ENCODE peak calls at places on chromosome 16, in seven cellular contexts. Z, F, O, L, K, B and M are unnamed samples.

GRCh38 chr16:57026778-57027062 is 37.4 kb downstream of the NLRC5 start:
- DNase-seq in Z (no peak), F (no peak), O (no peak), L (no peak), K (no peak), B (no peak), M (no peak)

GRCh38 chr16:4612977-4613635 is 1.6 kb downstream of the UBALD1 start:
- DNase-seq in Z (no peak), F (no peak), O (peak), L (no peak), K (no peak), B (no peak), M (no peak)

GRCh38 chr16:86982912-86983311 is 334.3 kb downstream of the C16orf95 start:
- DNase-seq in Z (no peak), F (no peak), O (no peak), L (no peak), K (no peak), B (no peak), M (no peak)

GRCh38 chr16:87570938-87571867 is 31.1 kb upstream of the JPH3 start:
- DNase-seq in Z (no peak), F (no peak), O (peak), L (peak), K (no peak), B (no peak), M (no peak)

GRCh38 chr16:29820271-29820701 is at the start of gene MVP:
- DNase-seq in Z (peak), F (no peak), O (peak), L (no peak), K (no peak), B (peak), M (no peak)

GRCh38 chr16:87457724-87458423 is 35.0 kb downstream of the ZCCHC14 start:
- DNase-seq in Z (no peak), F (peak), O (peak), L (no peak), K (no peak), B (no peak), M (no peak)

GRCh38 chr16:51445250-51445649 is 294.2 kb upstream of the SALL1 start:
- DNase-seq in Z (no peak), F (no peak), O (no peak), L (no peak), K (no peak), B (no peak), M (no peak)

GRCh38 chr16:81832801-81833547 is 53.9 kb downstream of the PLCG2 start:
- DNase-seq in Z (no peak), F (no peak), O (no peak), L (no peak), K (no peak), B (peak), M (no peak)

GRCh38 chr16:29820730-29821662 is 734 bp downstream of the MVP start:
- DNase-seq in Z (peak), F (no peak), O (peak), L (no peak), K (no peak), B (peak), M (no peak)

GRCh38 chr16:50269769-50270509 is 3.6 kb downstream of the ADCY7 start:
- DNase-seq in Z (peak), F (no peak), O (no peak), L (no peak), K (no peak), B (no peak), M (no peak)

GRCh38 chr16:25413133-25413532 is 155.5 kb upstream of the ZKSCAN2 start:
- DNase-seq in Z (no peak), F (no peak), O (no peak), L (no peak), K (no peak), B (no peak), M (no peak)

DNA sequence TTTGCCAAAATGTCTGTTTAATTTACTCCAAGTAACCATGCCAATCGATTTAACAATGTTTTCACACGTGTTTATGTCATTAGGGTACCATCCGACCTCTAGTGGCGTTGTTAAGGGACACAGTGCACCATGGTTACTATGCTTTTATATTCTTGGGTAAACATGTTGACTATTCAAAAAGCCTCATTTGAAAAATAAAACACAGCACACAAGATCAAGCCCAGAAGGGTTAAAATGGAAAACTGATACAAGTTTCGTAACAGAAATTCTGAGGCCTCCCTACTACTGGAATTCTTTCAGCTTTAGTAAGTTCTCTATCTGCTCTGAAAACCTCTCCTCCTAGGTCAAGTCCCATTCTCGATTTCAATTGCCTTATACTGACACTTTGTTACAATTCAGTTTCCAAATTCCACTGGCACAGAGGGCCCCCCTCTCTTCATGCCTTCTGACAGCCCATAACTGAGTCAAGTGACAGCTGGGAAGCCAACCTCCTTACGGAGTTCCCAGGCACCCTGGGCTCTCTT is 2.1 kb downstream of the CFAP20 start:
- DNase-seq in Z (no peak), F (peak), O (peak), L (no peak), K (no peak), B (peak), M (no peak)
- TF ChIP-seq CTCF in Z (peak), F (peak), O (peak), L (peak), K (no peak), B (peak), M (no peak)

DNA sequence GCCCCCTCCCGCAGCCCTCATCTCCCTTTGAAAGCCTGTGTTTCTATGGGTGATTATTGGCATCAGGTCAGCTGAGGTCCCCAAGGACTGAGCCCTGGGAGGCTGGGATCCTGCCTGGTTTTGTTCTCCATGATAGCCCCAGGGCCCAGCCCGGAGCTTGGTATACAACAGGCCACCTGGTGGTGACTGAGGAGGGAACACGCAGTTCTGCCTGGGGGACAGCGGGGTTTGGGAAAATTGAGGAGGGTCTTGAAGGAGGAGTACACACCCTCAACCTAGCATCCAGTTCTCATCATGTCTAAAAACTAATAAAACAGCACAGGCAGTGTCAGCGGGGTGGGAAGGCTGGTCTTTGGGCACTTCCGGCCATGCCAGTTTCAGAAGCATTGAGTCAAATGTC is 335.1 kb downstream of the CPPED1 start:
- DNase-seq in Z (no peak), F (no peak), O (no peak), L (peak), K (no peak), B (no peak), M (no peak)
- TF ChIP-seq CTCF in Z (no peak), F (no peak), O (peak), L (peak), K (peak), B (no peak), M (no peak)

DNA sequence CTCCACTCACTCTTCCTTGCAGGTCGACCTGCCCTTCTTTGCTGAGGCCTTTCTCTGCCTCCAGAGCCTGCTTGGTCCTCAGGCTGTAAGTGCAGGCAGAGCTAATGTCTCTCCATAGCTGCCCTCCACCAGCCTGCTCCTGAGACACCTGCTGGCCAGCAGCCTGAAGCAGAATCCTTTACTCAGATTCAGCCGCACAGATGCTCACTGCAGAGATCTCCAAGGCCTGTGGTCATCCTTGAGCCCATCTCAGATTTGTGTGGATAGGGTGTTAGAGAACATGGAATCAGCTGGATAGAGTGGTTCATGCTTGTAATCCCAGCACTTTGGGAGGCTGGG is 11.5 kb downstream of the DEXI start:
- DNase-seq in Z (no peak), F (no peak), O (no peak), L (no peak), K (no peak), B (no peak), M (no peak)
- TF ChIP-seq CTCF in Z (no peak), F (no peak), O (no peak), L (no peak), K (no peak), B (no peak), M (no peak)

GRCh38 chr16:54446639-54447038 is 160.1 kb upstream of the IRX3 start:
- DNase-seq in Z (peak), F (no peak), O (no peak), L (no peak), K (no peak), B (no peak), M (no peak)
- TF ChIP-seq CTCF in Z (no peak), F (no peak), O (no peak), L (no peak), K (no peak), B (no peak), M (no peak)